ENCODE peak calls at places on chromosomes 7 and 10, in six cellular contexts. N, O, M, B, J and E are unnamed samples.

GRCh38 chr10:13271552-13272163 is 28.2 kb downstream of the PHYH start:
- DNase-seq in J (peak; percentile 64), O (peak; percentile 22), B (peak; percentile 50), M (peak; percentile 66), N (peak; percentile 90), E (peak; percentile 13)

GRCh38 chr7:32218741-32219283 is 148.6 kb upstream of the PDE1C start:
- DNase-seq in B (no peak), N (no peak), O (no peak), M (no peak), J (no peak), E (no peak)

GRCh38 chr7:46939558-46939957 is 642.4 kb downstream of the TNS3 start:
- DNase-seq in N (no peak), B (no peak), O (no peak), M (no peak), J (no peak), E (no peak)

GRCh38 chr10:5816170-5816569 is 2.9 kb upstream of the GDI2 start:
- DNase-seq in B (no peak), O (no peak), M (no peak), N (no peak), J (no peak), E (no peak)

GRCh38 chr10:86753638-86754434 is 2.6 kb upstream of the BMPR1A start:
- DNase-seq in J (peak; percentile 46), M (no peak), N (no peak), O (no peak), B (no peak), E (peak; percentile 75)

GRCh38 chr7:6443372-6443941 is 4.3 kb downstream of the DAGLB start:
- DNase-seq in M (no peak), J (no peak), B (no peak), N (no peak), O (peak; percentile 96), E (no peak)

GRCh38 chr7:22563621-22564241 is 63.7 kb upstream of the STEAP1B start:
- DNase-seq in M (no peak), N (no peak), B (no peak), O (peak; percentile 12), J (no peak), E (no peak)

GRCh38 chr7:159147246-159147645 is 2.6 kb upstream of the VIPR2 start:
- DNase-seq in O (no peak), J (peak; percentile 34), M (no peak), N (no peak), B (no peak), E (no peak)

GRCh38 chr10:51109821-51110533 is 35.7 kb downstream of the PRKG1 start:
- DNase-seq in O (peak; percentile 85), B (no peak), J (no peak), N (no peak), M (no peak), E (no peak)

GRCh38 chr7:51209426-51209825 is 107.2 kb downstream of the COBL start:
- DNase-seq in B (no peak), M (no peak), J (no peak), N (no peak), O (no peak), E (no peak)

GRCh38 chr7:5692112-5692844 is 89.2 kb downstream of the RNF216 start:
- DNase-seq in O (peak; percentile 98), B (peak; percentile 37), J (peak; percentile 65), N (no peak), M (peak; percentile 50), E (peak; percentile 86)

GRCh38 chr7:116521046-116521664 is 3.7 kb upstream of the CAV1 start:
- DNase-seq in B (no peak), N (no peak), J (no peak), M (no peak), O (peak; percentile 50), E (no peak)

GRCh38 chr10:120422459-120422858 is 34.6 kb upstream of the PLPP4 start:
- DNase-seq in J (no peak), B (no peak), N (no peak), M (no peak), O (peak; percentile 52), E (no peak)

DNA sequence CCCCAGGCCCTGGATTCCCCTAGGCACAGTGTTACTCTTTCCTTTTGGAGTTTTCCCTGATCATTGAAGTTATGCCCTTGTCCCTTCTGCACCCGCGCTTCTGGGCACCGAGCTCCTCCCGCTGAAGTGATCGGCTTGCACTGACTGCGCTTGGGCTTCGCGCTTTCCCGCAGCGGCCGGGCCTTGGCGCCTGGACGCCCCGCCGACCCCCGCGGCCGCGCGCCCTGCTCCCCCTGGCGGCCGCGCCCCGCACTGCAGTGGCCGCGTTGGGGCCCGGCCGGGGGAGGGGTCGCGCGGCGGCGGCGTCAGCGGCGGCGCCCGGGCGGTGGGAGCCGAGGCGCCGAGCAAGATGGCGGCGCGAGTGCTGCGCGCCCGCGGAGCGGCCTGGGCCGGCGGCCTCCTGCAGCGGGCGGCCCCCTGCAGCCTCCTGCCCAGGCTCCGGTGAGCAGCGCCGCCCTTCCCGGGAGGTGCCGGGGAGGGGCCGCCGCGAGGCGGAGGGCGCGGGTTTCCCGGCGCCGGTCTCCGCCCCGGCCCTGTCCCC is at the start of gene NIPSNAP2:
- DNase-seq in O (peak; percentile 35), J (peak; percentile 57), M (peak; percentile 61), N (no peak), B (peak; percentile 64), E (peak; percentile 64)
- TF ChIP-seq POLR2A in O (peak; percentile 76), J (peak; percentile 34), M (no peak), N (peak; percentile 77), B (no peak), E (no peak)

GRCh38 chr10:123864923-123865322 is 26.7 kb downstream of the CPXM2 start:
- DNase-seq in O (no peak), B (no peak), N (no peak), J (no peak), M (peak; percentile 23), E (no peak)

GRCh38 chr10:123865350-123865749 is 26.3 kb downstream of the CPXM2 start:
- DNase-seq in O (no peak), B (no peak), J (no peak), M (no peak), N (no peak), E (no peak)

GRCh38 chr10:123868058-123868995 is 23.3 kb downstream of the CPXM2 start:
- DNase-seq in O (no peak), J (no peak), B (no peak), M (no peak), N (peak; percentile 3), E (no peak)

GRCh38 chr10:123863721-123864432 is 27.7 kb downstream of the CPXM2 start:
- DNase-seq in M (no peak), O (no peak), N (no peak), B (no peak), J (no peak), E (no peak)

DNA sequence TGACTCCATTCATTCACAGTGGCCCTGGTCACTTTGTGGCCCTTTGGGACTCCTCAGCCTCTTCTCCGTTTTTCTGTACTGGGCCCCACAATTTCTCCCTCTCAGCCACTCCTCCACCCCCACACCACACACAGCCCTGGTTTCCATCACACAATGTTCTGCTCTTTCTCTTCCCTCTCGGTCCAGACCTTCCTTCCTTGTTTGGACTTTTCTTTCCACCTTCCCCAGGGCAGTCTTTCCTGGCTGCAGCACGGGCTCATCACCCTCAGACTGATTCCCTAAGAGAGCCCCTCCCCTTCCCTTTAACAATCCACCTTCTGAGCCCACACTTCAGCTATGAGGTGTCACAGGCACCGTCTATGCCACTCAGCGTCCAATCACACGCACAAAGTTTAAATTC is 25.7 kb downstream of the CPXM2 start:
- DNase-seq in N (no peak), J (no peak), O (no peak), B (peak; percentile 4), M (no peak), E (no peak)
- H3K4me3 ChIP-seq in N (no peak overlapping the region), J (no peak overlapping the region), O (no peak overlapping the region), B (no peak overlapping the region), M (no peak overlapping the region), E (no peak overlapping the region)

GRCh38 chr7:130207033-130207432 is 627 bp upstream of the SSMEM1 start:
- DNase-seq in O (no peak), J (no peak), B (no peak), N (no peak), M (no peak), E (no peak)

GRCh38 chr7:130208511-130208910 is 851 bp downstream of the SSMEM1 start:
- DNase-seq in M (no peak), N (no peak), O (peak; percentile 33), J (no peak), B (no peak), E (no peak)

GRCh38 chr7:130210181-130210935 is 2.7 kb downstream of the SSMEM1 start:
- DNase-seq in M (no peak), J (no peak), N (no peak), B (no peak), O (peak; percentile 22), E (no peak)

GRCh38 chr7:130205084-130205947 is at the start of gene TMEM209:
- DNase-seq in J (peak; percentile 97), B (peak; percentile 94), O (peak; percentile 96), M (peak; percentile 95), N (peak; percentile 96), E (peak; percentile 95)

DNA sequence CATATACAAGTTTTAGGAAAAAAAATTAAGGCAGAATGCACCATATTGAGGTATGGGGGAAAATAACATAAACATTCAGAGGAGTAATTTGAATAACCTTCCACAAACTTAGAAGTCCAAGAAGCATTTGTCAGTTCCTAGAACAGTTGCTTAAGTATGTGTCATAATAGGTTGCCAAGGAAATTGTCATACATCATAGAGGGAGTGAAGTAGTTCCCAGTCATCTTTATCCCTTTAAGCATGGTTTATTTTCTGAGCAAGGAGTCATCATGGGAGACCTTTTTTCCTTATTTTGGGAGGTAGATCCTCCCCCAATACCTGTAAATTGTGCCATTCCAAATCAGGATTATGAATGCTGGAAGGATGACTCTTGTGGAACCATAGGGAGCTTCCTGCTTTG is at the start of gene SSMEM1:
- DNase-seq in J (no peak), B (no peak), O (peak; percentile 84), N (no peak), M (no peak), E (no peak)
- H3K27ac ChIP-seq in J (no peak within 1 kb of the TSS), B (no peak within 1 kb of the TSS), O (peak within 1 kb of the TSS; percentile 56), N (no peak within 1 kb of the TSS), M (no peak within 1 kb of the TSS), E (no peak within 1 kb of the TSS)

GRCh38 chr7:155377071-155377836 is 79.6 kb downstream of the INSIG1 start:
- DNase-seq in B (no peak), N (no peak), J (no peak), M (no peak), O (no peak), E (no peak)
- TF ChIP-seq POLR2A in B (no peak), N (no peak), J (no peak), M (no peak), O (no peak), E (no peak)